ENCODE peak calls at places on chromosomes 12 and 14, in six cellular contexts. One of them, this sample, is unnamed.

GRCh38 chr12:109880938-109881337 is 597 bp upstream of the GLTP start:
- DNase-seq in cardiac fibroblast: no peak
- DNase-seq in lower leg skin: no peak
- DNase-seq in heart left ventricle: no peak
- DNase-seq in uterus: no peak
- DNase-seq in mammary epithelial cell: no peak
- DNase-seq in this sample: no peak

GRCh38 chr12:6452908-6453630 is 1.2 kb downstream of the TAPBPL start:
- DNase-seq in cardiac fibroblast: no peak
- DNase-seq in mammary epithelial cell: no peak
- DNase-seq in heart left ventricle: peak
- DNase-seq in uterus: no peak
- DNase-seq in lower leg skin: peak
- DNase-seq in this sample: no peak

GRCh38 chr12:124592481-124593160 is 25.2 kb upstream of the NCOR2 start:
- DNase-seq in heart left ventricle: no peak
- DNase-seq in cardiac fibroblast: no peak
- DNase-seq in lower leg skin: peak
- DNase-seq in mammary epithelial cell: no peak
- DNase-seq in uterus: no peak
- DNase-seq in this sample: no peak

GRCh38 chr14:99173086-99173485 is 98.9 kb downstream of the BCL11B start:
- DNase-seq in heart left ventricle: no peak
- DNase-seq in lower leg skin: peak
- DNase-seq in mammary epithelial cell: no peak
- DNase-seq in uterus: no peak
- DNase-seq in cardiac fibroblast: no peak
- DNase-seq in this sample: no peak

GRCh38 chr12:56257491-56258067 is 605 bp downstream of the ANKRD52 start:
- DNase-seq in mammary epithelial cell: peak
- DNase-seq in uterus: no peak
- DNase-seq in lower leg skin: peak
- DNase-seq in cardiac fibroblast: peak
- DNase-seq in heart left ventricle: no peak
- DNase-seq in this sample: no peak

GRCh38 chr12:3771853-3772252 is 18.9 kb upstream of the CRACR2A start:
- DNase-seq in cardiac fibroblast: no peak
- DNase-seq in heart left ventricle: peak
- DNase-seq in lower leg skin: no peak
- DNase-seq in mammary epithelial cell: no peak
- DNase-seq in uterus: no peak
- DNase-seq in this sample: no peak

GRCh38 chr14:68768316-68768715 is 24.6 kb downstream of the ZFP36L1 start:
- DNase-seq in cardiac fibroblast: no peak
- DNase-seq in uterus: no peak
- DNase-seq in mammary epithelial cell: no peak
- DNase-seq in lower leg skin: no peak
- DNase-seq in heart left ventricle: no peak
- DNase-seq in this sample: no peak

GRCh38 chr12:106780010-106780625 is 5.6 kb downstream of the RIC8B start:
- DNase-seq in uterus: no peak
- DNase-seq in lower leg skin: no peak
- DNase-seq in cardiac fibroblast: no peak
- DNase-seq in mammary epithelial cell: peak
- DNase-seq in heart left ventricle: no peak
- DNase-seq in this sample: no peak

GRCh38 chr14:90087433-90087832 is 25.6 kb downstream of the KCNK13 start:
- DNase-seq in uterus: peak
- DNase-seq in mammary epithelial cell: peak
- DNase-seq in cardiac fibroblast: peak
- DNase-seq in heart left ventricle: peak
- DNase-seq in lower leg skin: peak
- DNase-seq in this sample: no peak

GRCh38 chr12:49776413-49776812 is 35.1 kb downstream of the TMBIM6 start:
- DNase-seq in cardiac fibroblast: peak
- DNase-seq in lower leg skin: peak
- DNase-seq in mammary epithelial cell: peak
- DNase-seq in uterus: no peak
- DNase-seq in heart left ventricle: peak
- DNase-seq in this sample: peak

GRCh38 chr12:121786441-121786825 is 7.1 kb downstream of the RHOF start:
- DNase-seq in cardiac fibroblast: peak
- DNase-seq in heart left ventricle: no peak
- DNase-seq in uterus: peak
- DNase-seq in mammary epithelial cell: peak
- DNase-seq in lower leg skin: no peak
- DNase-seq in this sample: no peak

GRCh38 chr12:130195776-130196175 is 33.5 kb downstream of the FZD10 start:
- DNase-seq in heart left ventricle: no peak
- DNase-seq in cardiac fibroblast: no peak
- DNase-seq in uterus: no peak
- DNase-seq in lower leg skin: peak
- DNase-seq in mammary epithelial cell: no peak
- DNase-seq in this sample: no peak

GRCh38 chr14:93183596-93184317 is 940 bp downstream of the MOAP1 start:
- DNase-seq in mammary epithelial cell: no peak
- DNase-seq in heart left ventricle: no peak
- DNase-seq in lower leg skin: peak
- DNase-seq in cardiac fibroblast: no peak
- DNase-seq in uterus: no peak
- DNase-seq in this sample: no peak

GRCh38 chr14:100339757-100340453 is 16.8 kb downstream of the SLC25A47 start:
- DNase-seq in lower leg skin: peak
- DNase-seq in uterus: no peak
- DNase-seq in cardiac fibroblast: no peak
- DNase-seq in heart left ventricle: no peak
- DNase-seq in mammary epithelial cell: no peak
- DNase-seq in this sample: no peak

GRCh38 chr14:74508292-74508731 is 14.7 kb downstream of the ISCA2 start:
- DNase-seq in cardiac fibroblast: peak
- DNase-seq in mammary epithelial cell: no peak
- DNase-seq in lower leg skin: peak
- DNase-seq in heart left ventricle: no peak
- DNase-seq in uterus: no peak
- DNase-seq in this sample: no peak

GRCh38 chr14:100071545-100071944 is 6.3 kb downstream of the EVL start:
- DNase-seq in mammary epithelial cell: no peak
- DNase-seq in cardiac fibroblast: no peak
- DNase-seq in uterus: no peak
- DNase-seq in heart left ventricle: no peak
- DNase-seq in lower leg skin: no peak
- DNase-seq in this sample: peak

GRCh38 chr12:67663121-67663520 is 14.6 kb downstream of the DYRK2 start:
- DNase-seq in mammary epithelial cell: no peak
- DNase-seq in uterus: no peak
- DNase-seq in heart left ventricle: no peak
- DNase-seq in cardiac fibroblast: peak
- DNase-seq in lower leg skin: no peak
- DNase-seq in this sample: no peak

DNA sequence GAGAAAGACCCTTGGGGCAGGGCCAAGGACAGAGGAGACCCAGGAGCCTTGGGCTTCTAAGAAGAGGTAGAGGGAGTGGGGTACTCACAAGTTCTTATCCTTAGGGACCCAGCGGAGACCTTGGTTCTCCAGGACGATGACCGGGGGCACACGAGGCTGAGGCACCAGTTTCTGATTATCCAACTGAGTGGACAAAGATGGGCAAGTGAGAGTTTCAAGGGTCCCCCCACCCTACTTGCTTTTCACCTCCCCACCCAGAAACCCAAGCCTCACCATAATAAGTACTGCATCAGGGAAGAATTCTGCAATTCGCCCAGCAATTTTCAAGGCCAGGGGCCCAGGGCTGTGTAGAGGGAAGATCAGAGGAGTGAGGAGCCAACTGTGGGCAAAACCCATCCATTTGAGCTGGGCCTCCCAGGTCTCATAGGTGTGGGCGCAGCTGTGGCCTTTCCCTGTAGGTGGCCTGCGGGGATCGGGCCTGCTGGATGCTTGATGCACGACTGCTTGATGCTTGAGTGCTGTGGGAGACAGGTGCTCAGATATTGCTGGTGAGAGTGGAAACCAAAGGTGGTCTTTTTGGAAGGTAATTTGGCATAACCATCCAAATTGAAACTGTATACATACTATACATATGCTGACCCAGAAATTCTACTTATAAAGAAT is 2.0 kb downstream of the EMC9 start:
- DNase-seq in mammary epithelial cell: no peak
- DNase-seq in uterus: no peak
- DNase-seq in lower leg skin: no peak
- DNase-seq in cardiac fibroblast: no peak
- DNase-seq in heart left ventricle: no peak
- DNase-seq in this sample: no peak
- H3K4me3 ChIP-seq in mammary epithelial cell: peak
- H3K4me3 ChIP-seq in uterus: no peak
- H3K4me3 ChIP-seq in lower leg skin: no peak
- H3K4me3 ChIP-seq in cardiac fibroblast: peak
- H3K4me3 ChIP-seq in heart left ventricle: no peak
- H3K4me3 ChIP-seq in this sample: no peak

GRCh38 chr14:103880986-103881926 is 33.9 kb upstream of the PPP1R13B start:
- DNase-seq in uterus: peak
- DNase-seq in heart left ventricle: peak
- DNase-seq in mammary epithelial cell: no peak
- DNase-seq in cardiac fibroblast: no peak
- DNase-seq in lower leg skin: no peak
- DNase-seq in this sample: no peak
- H3K4me3 ChIP-seq in uterus: no peak
- H3K4me3 ChIP-seq in heart left ventricle: peak
- H3K4me3 ChIP-seq in mammary epithelial cell: no peak
- H3K4me3 ChIP-seq in cardiac fibroblast: no peak
- H3K4me3 ChIP-seq in lower leg skin: no peak
- H3K4me3 ChIP-seq in this sample: no peak

GRCh38 chr14:104694991-104695659 is 5.7 kb downstream of the INF2 start:
- DNase-seq in lower leg skin: no peak
- DNase-seq in mammary epithelial cell: peak
- DNase-seq in heart left ventricle: peak
- DNase-seq in uterus: no peak
- DNase-seq in cardiac fibroblast: no peak
- DNase-seq in this sample: no peak
- H3K4me3 ChIP-seq in lower leg skin: no peak
- H3K4me3 ChIP-seq in mammary epithelial cell: no peak
- H3K4me3 ChIP-seq in heart left ventricle: no peak
- H3K4me3 ChIP-seq in uterus: no peak
- H3K4me3 ChIP-seq in cardiac fibroblast: no peak
- H3K4me3 ChIP-seq in this sample: no peak

DNA sequence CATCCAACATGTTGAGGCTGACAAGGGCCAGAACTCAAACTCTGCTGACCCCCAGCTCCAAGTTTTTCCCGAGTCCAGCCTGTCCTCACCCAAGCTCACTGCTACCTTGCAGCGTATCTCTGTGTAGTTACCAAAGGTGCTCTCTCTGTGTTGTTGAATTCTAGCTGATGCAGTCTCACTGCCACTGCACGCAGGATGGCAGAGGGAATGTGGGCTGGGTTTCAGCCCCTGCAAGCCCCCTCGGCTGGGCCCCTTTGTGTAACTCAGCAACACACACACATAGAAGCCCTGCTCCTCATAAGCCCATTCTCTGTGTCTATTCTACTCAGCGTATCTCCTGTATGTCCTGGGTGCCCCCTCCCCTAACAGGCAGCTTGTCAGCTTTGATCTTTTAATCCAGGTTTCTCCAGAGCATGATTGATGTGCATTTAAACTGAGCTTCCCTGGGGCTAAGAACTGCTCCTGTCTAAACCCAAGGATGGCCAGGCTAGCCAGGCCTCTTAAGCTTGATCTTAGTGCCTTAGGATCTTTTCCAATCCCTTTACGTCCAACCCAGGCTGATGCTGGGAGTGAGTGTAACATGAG is 43.0 kb downstream of the SRRM4 start:
- DNase-seq in heart left ventricle: no peak
- DNase-seq in lower leg skin: no peak
- DNase-seq in mammary epithelial cell: no peak
- DNase-seq in uterus: no peak
- DNase-seq in cardiac fibroblast: no peak
- DNase-seq in this sample: no peak
- H3K4me3 ChIP-seq in heart left ventricle: no peak
- H3K4me3 ChIP-seq in lower leg skin: no peak
- H3K4me3 ChIP-seq in mammary epithelial cell: no peak
- H3K4me3 ChIP-seq in uterus: no peak
- H3K4me3 ChIP-seq in cardiac fibroblast: no peak
- H3K4me3 ChIP-seq in this sample: no peak

GRCh38 chr12:131413471-131413870 is 297.4 kb upstream of the SFSWAP start:
- DNase-seq in cardiac fibroblast: no peak
- DNase-seq in heart left ventricle: no peak
- DNase-seq in mammary epithelial cell: no peak
- DNase-seq in lower leg skin: no peak
- DNase-seq in uterus: no peak
- DNase-seq in this sample: no peak
- H3K4me3 ChIP-seq in cardiac fibroblast: no peak
- H3K4me3 ChIP-seq in heart left ventricle: no peak
- H3K4me3 ChIP-seq in mammary epithelial cell: no peak
- H3K4me3 ChIP-seq in lower leg skin: no peak
- H3K4me3 ChIP-seq in uterus: no peak
- H3K4me3 ChIP-seq in this sample: no peak

DNA sequence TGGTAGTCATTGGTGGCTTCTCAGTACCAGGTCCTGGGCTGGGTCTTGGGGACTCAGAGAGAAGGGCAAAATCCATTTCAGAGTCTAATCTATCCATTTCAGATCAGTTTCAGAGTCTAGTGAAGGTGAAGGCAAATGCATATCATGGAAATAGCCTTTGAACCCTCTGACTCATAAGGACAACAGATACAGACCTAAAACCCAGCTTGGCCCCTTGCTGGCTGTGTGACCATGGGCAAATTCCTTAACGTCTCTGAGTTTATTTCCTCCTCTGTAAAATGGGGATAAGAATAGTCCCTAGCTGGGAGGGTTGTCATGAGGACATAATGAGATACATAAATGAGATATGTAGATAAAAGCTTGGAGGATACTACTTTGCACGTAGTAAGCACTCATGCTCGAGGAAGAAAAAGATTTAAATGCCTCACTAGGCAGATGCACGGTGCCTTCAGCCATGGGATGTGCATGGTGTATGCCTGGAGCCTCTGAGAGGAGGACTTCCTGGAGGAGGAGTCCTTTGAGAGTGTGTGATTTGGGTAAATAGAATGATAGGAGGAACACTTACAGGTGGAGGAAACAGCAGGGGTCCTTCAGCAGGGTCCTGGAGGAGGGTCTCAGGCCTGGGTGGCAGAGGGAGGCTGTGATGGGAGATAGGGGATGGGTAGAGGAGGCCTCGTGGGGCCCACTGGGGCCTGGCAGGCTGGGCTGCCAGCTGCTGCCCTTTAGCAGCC is 8.0 kb downstream of the DTX1 start:
- DNase-seq in mammary epithelial cell: no peak
- DNase-seq in cardiac fibroblast: no peak
- DNase-seq in uterus: no peak
- DNase-seq in lower leg skin: no peak
- DNase-seq in heart left ventricle: no peak
- DNase-seq in this sample: no peak
- H3K4me3 ChIP-seq in mammary epithelial cell: no peak
- H3K4me3 ChIP-seq in cardiac fibroblast: no peak
- H3K4me3 ChIP-seq in uterus: no peak
- H3K4me3 ChIP-seq in lower leg skin: no peak
- H3K4me3 ChIP-seq in heart left ventricle: no peak
- H3K4me3 ChIP-seq in this sample: no peak

This sample was measured in Jurkat, Clone E6-1.